ENCODE peak calls at places on chromosomes 3 and 15, in five cellular contexts. One of them, this sample, is unnamed.

GRCh38 chr15:58521293-58521991 is 89.7 kb downstream of the LIPC start:
- DNase-seq in midbrain: no peak
- DNase-seq in activated T-cell treated with anti-CD3 and anti-CD28 coated beads for 24 hours: no peak
- DNase-seq in 8988T: peak
- DNase-seq in LoVo: peak
- DNase-seq in this sample: no peak

GRCh38 chr3:52171577-52172261 is 17.5 kb upstream of the POC1A start:
- DNase-seq in midbrain: no peak
- DNase-seq in activated T-cell treated with anti-CD3 and anti-CD28 coated beads for 24 hours: no peak
- DNase-seq in 8988T: no peak
- DNase-seq in LoVo: peak
- DNase-seq in this sample: no peak

GRCh38 chr3:124814620-124815421 is 72.3 kb downstream of the ITGB5 start:
- DNase-seq in midbrain: no peak
- DNase-seq in activated T-cell treated with anti-CD3 and anti-CD28 coated beads for 24 hours: no peak
- DNase-seq in 8988T: no peak
- DNase-seq in LoVo: peak
- DNase-seq in this sample: peak

GRCh38 chr15:74259324-74259712 is 23.2 kb downstream of the CCDC33 start:
- DNase-seq in midbrain: no peak
- DNase-seq in activated T-cell treated with anti-CD3 and anti-CD28 coated beads for 24 hours: no peak
- DNase-seq in 8988T: no peak
- DNase-seq in LoVo: no peak
- DNase-seq in this sample: no peak

GRCh38 chr3:123138819-123139517 is 62.8 kb upstream of the SEC22A start:
- DNase-seq in midbrain: no peak
- DNase-seq in activated T-cell treated with anti-CD3 and anti-CD28 coated beads for 24 hours: no peak
- DNase-seq in 8988T: no peak
- DNase-seq in LoVo: no peak
- DNase-seq in this sample: no peak

GRCh38 chr15:65816441-65816840 is 24.3 kb upstream of the DENND4A start:
- DNase-seq in midbrain: no peak
- DNase-seq in activated T-cell treated with anti-CD3 and anti-CD28 coated beads for 24 hours: no peak
- DNase-seq in 8988T: no peak
- DNase-seq in LoVo: no peak
- DNase-seq in this sample: no peak

GRCh38 chr3:31958721-31959152 is 22.3 kb downstream of the OSBPL10 start:
- DNase-seq in midbrain: no peak
- DNase-seq in activated T-cell treated with anti-CD3 and anti-CD28 coated beads for 24 hours: no peak
- DNase-seq in 8988T: no peak
- DNase-seq in LoVo: no peak
- DNase-seq in this sample: no peak

GRCh38 chr15:77107531-77108355 is 36.8 kb upstream of the TSPAN3 start:
- DNase-seq in midbrain: peak
- DNase-seq in activated T-cell treated with anti-CD3 and anti-CD28 coated beads for 24 hours: peak
- DNase-seq in 8988T: peak
- DNase-seq in LoVo: peak
- DNase-seq in this sample: peak

GRCh38 chr15:41205315-41205714 is 25.2 kb downstream of the EXD1 start:
- DNase-seq in midbrain: no peak
- DNase-seq in activated T-cell treated with anti-CD3 and anti-CD28 coated beads for 24 hours: no peak
- DNase-seq in 8988T: no peak
- DNase-seq in LoVo: no peak
- DNase-seq in this sample: no peak

GRCh38 chr3:117278424-117279190 is 569.0 kb downstream of the TUSC7 start:
- DNase-seq in midbrain: no peak
- DNase-seq in activated T-cell treated with anti-CD3 and anti-CD28 coated beads for 24 hours: no peak
- DNase-seq in 8988T: no peak
- DNase-seq in LoVo: peak
- DNase-seq in this sample: no peak

GRCh38 chr3:105953831-105954230 is 85.0 kb upstream of the CBLB start:
- DNase-seq in midbrain: no peak
- DNase-seq in activated T-cell treated with anti-CD3 and anti-CD28 coated beads for 24 hours: no peak
- DNase-seq in 8988T: no peak
- DNase-seq in LoVo: no peak
- DNase-seq in this sample: no peak

GRCh38 chr15:60720493-60721231 is 241.7 kb upstream of the ICE2 start:
- DNase-seq in midbrain: no peak
- DNase-seq in activated T-cell treated with anti-CD3 and anti-CD28 coated beads for 24 hours: peak
- DNase-seq in 8988T: no peak
- DNase-seq in LoVo: no peak
- DNase-seq in this sample: no peak

GRCh38 chr3:5296362-5296761 is 108.9 kb downstream of the EDEM1 start:
- DNase-seq in midbrain: no peak
- DNase-seq in activated T-cell treated with anti-CD3 and anti-CD28 coated beads for 24 hours: no peak
- DNase-seq in 8988T: no peak
- DNase-seq in LoVo: no peak
- DNase-seq in this sample: no peak